ENCODE peak calls at places on chromosomes 6 and 20, in seven cellular contexts. X, J, D, M, H, Q and A are unnamed samples.

GRCh38 chr6:162211022-162211421 is 516.5 kb downstream of the PRKN start:
- DNase-seq in X (no peak), J (no peak), D (no peak), M (no peak), H (no peak), Q (no peak), A (no peak)

GRCh38 chr6:84777888-84778287 is 13.5 kb upstream of the TBX18 start:
- DNase-seq in X (no peak), J (no peak), D (peak), M (no peak), H (no peak), Q (no peak), A (peak)

GRCh38 chr6:37650071-37650481 is 47.6 kb downstream of the MDGA1 start:
- DNase-seq in X (no peak), J (no peak), D (no peak), M (no peak), H (no peak), Q (no peak), A (no peak)

GRCh38 chr20:12112089-12112474 is 194.4 kb downstream of the BTBD3 start:
- DNase-seq in X (no peak), J (no peak), D (no peak), M (no peak), H (no peak), Q (no peak), A (no peak)

GRCh38 chr6:36793296-36793912 is 45.8 kb downstream of the CPNE5 start:
- DNase-seq in X (no peak), J (no peak), D (no peak), M (no peak), H (no peak), Q (no peak), A (no peak)

GRCh38 chr20:59818911-59819310 is 114.5 kb downstream of the SYCP2 start:
- DNase-seq in X (no peak), J (no peak), D (no peak), M (no peak), H (no peak), Q (no peak), A (no peak)

GRCh38 chr6:61558796-61559195 is 727.2 kb downstream of the KHDRBS2 start:
- DNase-seq in X (no peak), J (no peak), D (no peak), M (no peak), H (no peak), Q (no peak), A (no peak)

GRCh38 chr6:158621694-158622544 is 22.6 kb downstream of the DYNLT1 start:
- DNase-seq in X (no peak), J (no peak), D (no peak), M (no peak), H (no peak), Q (no peak), A (no peak)

GRCh38 chr6:157648561-157648960 is 174.5 kb upstream of the SNX9 start:
- DNase-seq in X (no peak), J (no peak), D (no peak), M (no peak), H (no peak), Q (no peak), A (no peak)

GRCh38 chr6:95231416-95231815 is 345.9 kb upstream of the MANEA start:
- DNase-seq in X (no peak), J (no peak), D (no peak), M (no peak), H (no peak), Q (no peak), A (no peak)

GRCh38 chr20:35145141-35145564 is 2.0 kb downstream of the EDEM2 start:
- DNase-seq in X (peak), J (no peak), D (peak), M (no peak), H (no peak), Q (no peak), A (peak)

GRCh38 chr6:44430322-44430721 is 42.8 kb downstream of the CDC5L start:
- DNase-seq in X (no peak), J (no peak), D (peak), M (no peak), H (no peak), Q (no peak), A (no peak)

GRCh38 chr6:152309648-152310047 is 327.5 kb downstream of the SYNE1 start:
- DNase-seq in X (peak), J (no peak), D (no peak), M (no peak), H (no peak), Q (no peak), A (peak)

GRCh38 chr20:41165001-41165882 is 27.9 kb downstream of the PLCG1 start:
- DNase-seq in X (no peak), J (no peak), D (no peak), M (no peak), H (no peak), Q (no peak), A (no peak)

GRCh38 chr6:112443666-112444065 is 96.5 kb downstream of the RFPL4B start:
- DNase-seq in X (no peak), J (no peak), D (no peak), M (no peak), H (no peak), Q (no peak), A (no peak)

GRCh38 chr6:42928748-42929087 is 562 bp upstream of the CNPY3 start:
- DNase-seq in X (no peak), J (no peak), D (no peak), M (no peak), H (no peak), Q (no peak), A (no peak)

GRCh38 chr6:156814036-156814581 is 36.9 kb downstream of the ARID1B start:
- DNase-seq in X (no peak), J (no peak), D (no peak), M (no peak), H (no peak), Q (no peak), A (no peak)

GRCh38 chr6:1267057-1267732 is 44.7 kb upstream of the FOXQ1 start:
- DNase-seq in X (no peak), J (no peak), D (no peak), M (no peak), H (no peak), Q (no peak), A (peak)

GRCh38 chr6:158669145-158670035 is 19.5 kb downstream of the SYTL3 start:
- DNase-seq in X (no peak), J (no peak), D (peak), M (no peak), H (no peak), Q (no peak), A (no peak)

GRCh38 chr20:49579874-49580817 is 12.2 kb upstream of the PTGIS start:
- DNase-seq in X (no peak), J (no peak), D (peak), M (no peak), H (no peak), Q (no peak), A (no peak)

GRCh38 chr6:44253307-44254101 is 3.8 kb downstream of the SLC35B2 start:
- DNase-seq in X (no peak), J (peak), D (peak), M (no peak), H (no peak), Q (no peak), A (peak)

GRCh38 chr6:87825865-87826264 is 123.8 kb upstream of the AKIRIN2 start:
- DNase-seq in X (no peak), J (peak), D (no peak), M (no peak), H (no peak), Q (no peak), A (no peak)

GRCh38 chr6:35309611-35310264 is 12.1 kb downstream of the DEF6 start:
- DNase-seq in X (no peak), J (no peak), D (no peak), M (no peak), H (no peak), Q (no peak), A (no peak)

GRCh38 chr6:78580923-78581322 is 286.4 kb upstream of the IRAK1BP1 start:
- DNase-seq in X (no peak), J (no peak), D (no peak), M (no peak), H (no peak), Q (no peak), A (no peak)

GRCh38 chr6:5493806-5494205 is 232.5 kb downstream of the FARS2 start:
- DNase-seq in X (no peak), J (no peak), D (no peak), M (no peak), H (no peak), Q (no peak), A (no peak)

GRCh38 chr6:82651845-82652333 is 288.3 kb downstream of the TPBG start:
- DNase-seq in X (no peak), J (no peak), D (no peak), M (no peak), H (no peak), Q (no peak), A (no peak)

GRCh38 chr20:46599227-46599987 is 49.0 kb upstream of the OCSTAMP start:
- DNase-seq in X (no peak), J (no peak), D (no peak), M (no peak), H (no peak), Q (no peak), A (no peak)

GRCh38 chr6:101851911-101852310 is 458.4 kb downstream of the GRIK2 start:
- DNase-seq in X (no peak), J (no peak), D (no peak), M (no peak), H (no peak), Q (no peak), A (no peak)

GRCh38 chr6:110813813-110814487 is 1.3 kb downstream of the CDK19 start:
- DNase-seq in X (no peak), J (no peak), D (no peak), M (no peak), H (no peak), Q (no peak), A (peak)

GRCh38 chr6:158508450-158508849 is 51.4 kb upstream of the TMEM181 start:
- DNase-seq in X (no peak), J (no peak), D (no peak), M (no peak), H (no peak), Q (no peak), A (no peak)